ENCODE peak calls at places on chromosome 10, in five cellular contexts. T, Q, P, O and Y are unnamed samples.

GRCh38 chr10:73773152-73773879 is 8.5 kb upstream of the CHCHD1 start:
- DNase-seq in T (peak), Q (no peak), P (no peak), O (peak), Y (no peak)

GRCh38 chr10:78754269-78755074 is 314.3 kb upstream of the ZMIZ1 start:
- DNase-seq in T (no peak), Q (no peak), P (no peak), O (peak), Y (no peak)

GRCh38 chr10:117686606-117687005 is 144.1 kb downstream of the EMX2 start:
- DNase-seq in T (no peak), Q (no peak), P (no peak), O (no peak), Y (peak)

GRCh38 chr10:81034376-81034775 is 496.7 kb downstream of the SH2D4B start:
- DNase-seq in T (no peak), Q (no peak), P (no peak), O (no peak), Y (no peak)

GRCh38 chr10:38076687-38077086 is 17.4 kb upstream of the ZNF37A start:
- DNase-seq in T (no peak), Q (no peak), P (no peak), O (no peak), Y (no peak)

GRCh38 chr10:98170249-98171117 is 36.0 kb downstream of the R3HCC1L start:
- DNase-seq in T (peak), Q (peak), P (no peak), O (peak), Y (peak)

GRCh38 chr10:85868627-85869499 is 497.7 kb downstream of the GRID1 start:
- DNase-seq in T (no peak), Q (no peak), P (no peak), O (no peak), Y (no peak)

GRCh38 chr10:73802276-73802991 is 9.0 kb downstream of the NDST2 start:
- DNase-seq in T (no peak), Q (no peak), P (no peak), O (no peak), Y (no peak)

GRCh38 chr10:56823849-56824248 is 462.8 kb upstream of the ZWINT start:
- DNase-seq in T (no peak), Q (no peak), P (no peak), O (no peak), Y (peak)

GRCh38 chr10:72267819-72268404 is 5.8 kb upstream of the DDIT4 start:
- DNase-seq in T (no peak), Q (no peak), P (no peak), O (no peak), Y (no peak)

GRCh38 chr10:121595806-121596667 is 2.2 kb downstream of the FGFR2 start:
- DNase-seq in T (no peak), Q (no peak), P (no peak), O (peak), Y (no peak)

GRCh38 chr10:70352401-70353097 is 29.9 kb downstream of the LRRC20 start:
- DNase-seq in T (peak), Q (no peak), P (no peak), O (no peak), Y (no peak)

GRCh38 chr10:76080991-76081390 is 649.6 kb downstream of the LRMDA start:
- DNase-seq in T (no peak), Q (no peak), P (no peak), O (no peak), Y (no peak)

GRCh38 chr10:18401416-18402195 is 249.8 kb downstream of the NSUN6 start:
- DNase-seq in T (no peak), Q (no peak), P (no peak), O (no peak), Y (no peak)
- H3K4me3 ChIP-seq in T (peak), Q (no peak), P (no peak), O (no peak), Y (no peak)

DNA sequence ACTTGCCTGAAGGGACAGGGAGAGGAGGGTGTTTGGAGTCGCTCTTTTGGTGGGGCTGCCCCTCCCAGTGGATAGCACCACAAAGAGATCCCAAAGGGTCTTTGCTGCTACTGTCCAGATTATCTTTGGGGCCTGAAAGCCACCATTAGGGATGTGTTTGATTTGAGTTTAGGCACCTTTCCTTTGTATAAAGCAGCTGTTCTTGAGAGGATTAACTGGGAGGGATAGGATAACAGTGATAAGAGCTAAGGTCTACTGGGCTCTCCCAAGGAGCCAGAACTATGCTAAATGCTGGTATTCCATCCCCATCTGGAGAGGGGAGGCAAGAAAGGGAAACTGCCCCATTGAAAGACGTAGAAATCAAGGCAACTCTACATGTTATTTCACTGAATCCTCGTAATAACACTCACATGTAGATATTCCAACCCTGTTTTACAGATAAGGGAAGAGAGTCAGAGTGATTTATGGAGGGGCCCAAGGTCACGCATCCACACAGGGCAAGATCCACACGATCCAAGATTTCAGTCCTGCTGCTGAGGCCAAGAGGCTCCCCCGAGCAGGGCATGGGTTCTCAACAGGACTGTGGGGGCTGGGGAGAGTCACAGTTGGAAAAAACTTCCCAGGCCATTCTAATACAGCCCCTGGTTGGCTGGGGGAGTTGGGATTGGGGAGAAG is 11.1 kb upstream of the TCF7L2 start:
- DNase-seq in T (peak), Q (no peak), P (no peak), O (no peak), Y (no peak)
- H3K27ac ChIP-seq in T (no peak), Q (no peak), P (no peak), O (no peak), Y (no peak)

DNA sequence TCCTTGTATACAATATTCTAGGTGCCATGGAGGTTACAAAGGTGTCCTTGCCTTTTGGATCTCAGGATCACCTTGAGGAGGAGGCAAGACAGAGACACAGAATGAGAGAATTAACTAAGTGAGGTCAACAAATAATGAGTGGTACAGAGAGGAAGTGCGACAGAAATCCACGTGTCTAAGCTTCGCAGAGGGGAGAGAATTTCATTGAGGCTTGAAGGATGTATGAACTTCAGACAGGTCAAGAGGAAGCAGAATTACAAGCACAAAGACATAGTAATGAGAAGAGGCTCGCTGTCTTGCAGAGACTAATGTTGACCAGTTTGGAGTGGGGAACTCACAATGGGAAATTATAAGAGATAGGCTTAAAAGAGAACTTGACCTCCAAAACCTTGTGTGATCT is 308.7 kb downstream of the FRMD4A start:
- DNase-seq in T (no peak), Q (no peak), P (no peak), O (no peak), Y (no peak)
- H3K4me3 ChIP-seq in T (no peak), Q (no peak), P (no peak), O (no peak), Y (no peak)

DNA sequence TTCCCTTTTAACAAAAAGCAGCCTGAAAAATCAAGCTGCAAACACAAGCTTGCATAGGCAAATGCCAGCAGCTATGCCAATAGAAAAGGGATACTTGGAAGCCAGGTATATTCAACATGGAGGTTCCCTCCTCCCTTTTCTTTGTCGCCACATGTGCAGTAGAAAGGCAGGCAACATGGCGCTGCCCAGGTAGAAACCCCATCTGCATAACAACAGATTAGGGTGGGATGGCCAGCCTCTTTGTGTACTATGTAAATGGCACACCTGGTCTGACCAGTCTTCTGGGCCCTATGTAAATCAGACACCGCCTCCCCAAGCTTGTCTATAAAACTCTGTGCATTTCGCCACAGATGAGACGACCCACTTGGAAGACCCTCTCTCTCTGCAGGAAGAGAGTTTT is 58.1 kb downstream of the CCDC3 start:
- DNase-seq in T (no peak), Q (no peak), P (no peak), O (no peak), Y (no peak)
- H3K27ac ChIP-seq in T (no peak), Q (no peak), P (no peak), O (no peak), Y (no peak)

DNA sequence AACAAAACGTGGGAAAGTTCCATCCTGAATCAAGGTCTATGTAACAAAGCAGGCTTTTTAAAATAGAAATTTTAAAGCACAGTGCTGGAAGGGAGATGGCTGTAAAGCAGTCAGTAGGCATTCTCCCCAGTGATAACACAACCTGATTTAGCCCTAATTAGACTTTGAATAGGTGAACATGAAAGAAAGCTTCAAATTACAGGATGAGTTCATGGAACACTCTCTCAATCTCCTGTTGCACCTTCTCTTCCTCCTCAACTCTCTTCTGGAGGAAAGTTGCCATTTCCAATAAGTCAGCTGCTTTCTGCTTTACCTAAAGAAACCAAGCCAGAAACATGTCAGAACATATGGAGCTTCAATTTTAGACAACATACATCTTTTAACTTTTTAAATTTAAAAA is 20.1 kb downstream of the SFR1 start:
- DNase-seq in T (no peak), Q (no peak), P (no peak), O (no peak), Y (no peak)
- H3K4me3 ChIP-seq in T (no peak), Q (no peak), P (no peak), O (no peak), Y (no peak)